ENCODE peak calls at places on chromosome 6, in four cellular contexts. J, O, Q and C are unnamed samples.

GRCh38 chr6:28863607-28864320 is 60.0 kb downstream of the TRIM27 start:
- DNase-seq in J (peak; percentile 80), O (peak; percentile 82), Q (peak; percentile 85), C (peak; percentile 79)

GRCh38 chr6:28743271-28743789 is 180.5 kb downstream of the TRIM27 start:
- DNase-seq in J (no peak), O (no peak), Q (no peak), C (peak; percentile 50)

GRCh38 chr6:46052479-46052878 is 36.8 kb upstream of the CLIC5 start:
- DNase-seq in J (no peak), O (no peak), Q (no peak), C (no peak)

GRCh38 chr6:80210618-80211017 is 104.1 kb downstream of the BCKDHB start:
- DNase-seq in J (peak; percentile 42), O (no peak), Q (peak; percentile 86), C (peak; percentile 54)

GRCh38 chr6:20811112-20811746 is 277.0 kb downstream of the CDKAL1 start:
- DNase-seq in J (peak; percentile 61), O (peak; percentile 99), Q (peak; percentile 98), C (peak; percentile 99)

GRCh38 chr6:95725344-95725743 is 148.0 kb downstream of the MANEA start:
- DNase-seq in J (no peak), O (no peak), Q (no peak), C (no peak)

GRCh38 chr6:19715166-19715558 is 122.0 kb upstream of the ID4 start:
- DNase-seq in J (peak; percentile 36), O (no peak), Q (no peak), C (peak; percentile 65)

GRCh38 chr6:168071620-168072019 is 7.4 kb downstream of the FRMD1 start:
- DNase-seq in J (peak; percentile 78), O (no peak), Q (no peak), C (peak; percentile 79)

GRCh38 chr6:121732641-121733040 is 297.2 kb downstream of the GJA1 start:
- DNase-seq in J (no peak), O (peak; percentile 59), Q (peak; percentile 9), C (no peak)

GRCh38 chr6:145728986-145729385 is 6.3 kb downstream of the EPM2A start:
- DNase-seq in J (no peak), O (no peak), Q (no peak), C (no peak)

GRCh38 chr6:154703094-154703493 is 30.1 kb upstream of the SCAF8 start:
- DNase-seq in J (no peak), O (no peak), Q (no peak), C (peak; percentile 7)

GRCh38 chr6:88722691-88723090 is 240.7 kb downstream of the RNGTT start:
- DNase-seq in J (no peak), O (peak; percentile 70), Q (peak; percentile 53), C (no peak)

GRCh38 chr6:122609881-122610689 is at the start of gene PKIB:
- DNase-seq in J (peak; percentile 82), O (peak; percentile 51), Q (peak; percentile 87), C (peak; percentile 90)

GRCh38 chr6:22062807-22063408 is 233.9 kb downstream of the PRL start:
- DNase-seq in J (no peak), O (no peak), Q (no peak), C (no peak)

GRCh38 chr6:152096863-152097496 is 289.5 kb downstream of the ESR1 start:
- DNase-seq in J (no peak), O (peak; percentile 94), Q (peak; percentile 5), C (no peak)

GRCh38 chr6:112947507-112947906 is 600.4 kb downstream of the RFPL4B start:
- DNase-seq in J (no peak), O (no peak), Q (no peak), C (no peak)

GRCh38 chr6:125066964-125067363 is 86.6 kb upstream of the TPD52L1 start:
- DNase-seq in J (no peak), O (peak; percentile 30), Q (peak; percentile 59), C (peak; percentile 22)

GRCh38 chr6:17289491-17290106 is 8.4 kb downstream of the RBM24 start:
- DNase-seq in J (no peak), O (peak; percentile 60), Q (no peak), C (no peak)

GRCh38 chr6:3032986-3033385 is 33.3 kb downstream of the NQO2 start:
- DNase-seq in J (no peak), O (peak; percentile 61), Q (no peak), C (no peak)

GRCh38 chr6:89140347-89141159 is 5.3 kb upstream of the PM20D2 start:
- DNase-seq in J (no peak), O (peak; percentile 41), Q (peak; percentile 19), C (no peak)

GRCh38 chr6:41315203-41315602 is 20.2 kb upstream of the NCR2 start:
- DNase-seq in J (no peak), O (no peak), Q (no peak), C (no peak)
- H2BK5ac ChIP-seq in J (no peak overlapping the region), O (no peak overlapping the region), Q (no peak overlapping the region), C (no peak overlapping the region)

DNA sequence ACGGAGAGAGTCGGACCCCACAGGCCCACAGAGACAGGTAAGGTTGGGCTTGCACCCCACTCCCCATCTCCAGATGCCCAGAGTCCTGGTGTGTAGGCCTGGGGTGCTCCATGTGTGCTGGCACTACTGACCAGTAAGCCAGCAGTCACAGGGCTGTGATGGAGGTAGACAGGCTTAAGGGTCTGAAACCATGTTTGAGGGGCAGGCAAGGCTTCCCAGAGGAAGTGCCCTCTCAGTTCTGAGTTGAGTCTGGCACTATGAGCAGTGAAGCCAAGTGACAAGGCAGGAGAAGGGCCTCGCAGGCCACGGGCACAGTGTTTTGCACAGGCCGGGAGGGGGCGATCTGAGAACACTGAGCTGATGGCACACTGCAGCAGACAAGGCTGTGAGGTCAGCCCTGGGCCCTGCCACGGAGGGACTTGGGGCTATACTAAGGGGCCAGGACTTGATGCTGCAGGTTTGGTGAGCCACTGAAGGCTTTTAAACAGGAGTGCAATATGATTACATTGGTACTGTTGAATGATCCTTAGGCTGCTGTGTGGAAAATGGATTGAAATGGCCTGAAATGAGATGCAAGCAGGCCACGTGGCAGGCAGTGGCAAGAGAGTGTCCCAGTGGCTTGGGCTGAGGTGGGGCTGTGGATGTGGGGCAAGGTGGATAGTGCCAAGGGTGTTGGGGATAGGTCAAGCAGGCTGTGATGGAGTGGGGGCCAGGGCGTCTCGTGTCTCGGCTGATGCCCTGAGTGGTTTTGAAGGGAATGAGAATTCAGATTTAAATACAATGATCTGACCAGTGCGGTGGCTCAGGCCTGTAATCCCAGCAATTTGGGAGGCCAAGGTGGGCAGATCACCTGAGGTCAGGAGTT is 20.3 kb downstream of the TTBK1 start:
- DNase-seq in J (peak; percentile 88), O (peak; percentile 62), Q (peak; percentile 71), C (peak; percentile 86)
- H2BK5ac ChIP-seq in J (no peak overlapping the region), O (no peak overlapping the region), Q (no peak overlapping the region), C (no peak overlapping the region)

GRCh38 chr6:307874-308273 is 15.6 kb downstream of the DUSP22 start:
- DNase-seq in J (no peak), O (no peak), Q (no peak), C (no peak)
- H2BK5ac ChIP-seq in J (no peak overlapping the region), O (no peak overlapping the region), Q (no peak overlapping the region), C (no peak overlapping the region)

DNA sequence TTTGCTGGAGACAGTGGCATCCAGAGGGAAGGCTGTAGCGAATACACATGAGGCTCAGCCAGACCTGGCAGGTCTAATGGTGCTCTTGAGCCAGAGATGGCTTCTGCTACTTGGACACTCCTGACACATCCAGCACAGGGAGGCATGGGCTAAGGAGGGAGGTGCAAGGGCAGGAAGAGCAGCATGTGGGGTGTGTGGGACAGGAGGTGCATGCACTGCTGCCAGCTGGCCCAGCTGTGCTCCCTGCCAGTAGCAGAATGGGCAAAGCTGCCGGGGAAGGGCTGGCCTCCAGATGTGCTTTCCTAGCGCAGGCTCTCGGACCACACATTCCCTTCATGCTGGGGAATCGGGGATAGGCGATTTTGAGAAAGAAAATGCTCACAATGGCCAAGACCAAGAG is 309.2 kb downstream of the CDC5L start:
- DNase-seq in J (no peak), O (no peak), Q (no peak), C (peak; percentile 21)
- H2BK5ac ChIP-seq in J (no peak overlapping the region), O (no peak overlapping the region), Q (no peak overlapping the region), C (no peak overlapping the region)

GRCh38 chr6:81735756-81736380 is 16.6 kb downstream of the TENT5A start:
- DNase-seq in J (no peak), O (peak; percentile 38), Q (no peak), C (no peak)

GRCh38 chr6:81736428-81736827 is 16.1 kb downstream of the TENT5A start:
- DNase-seq in J (no peak), O (no peak), Q (no peak), C (no peak)

GRCh38 chr6:81743649-81744048 is 8.8 kb downstream of the TENT5A start:
- DNase-seq in J (no peak), O (no peak), Q (no peak), C (no peak)

GRCh38 chr6:81741689-81742088 is 10.8 kb downstream of the TENT5A start:
- DNase-seq in J (no peak), O (no peak), Q (no peak), C (no peak)

DNA sequence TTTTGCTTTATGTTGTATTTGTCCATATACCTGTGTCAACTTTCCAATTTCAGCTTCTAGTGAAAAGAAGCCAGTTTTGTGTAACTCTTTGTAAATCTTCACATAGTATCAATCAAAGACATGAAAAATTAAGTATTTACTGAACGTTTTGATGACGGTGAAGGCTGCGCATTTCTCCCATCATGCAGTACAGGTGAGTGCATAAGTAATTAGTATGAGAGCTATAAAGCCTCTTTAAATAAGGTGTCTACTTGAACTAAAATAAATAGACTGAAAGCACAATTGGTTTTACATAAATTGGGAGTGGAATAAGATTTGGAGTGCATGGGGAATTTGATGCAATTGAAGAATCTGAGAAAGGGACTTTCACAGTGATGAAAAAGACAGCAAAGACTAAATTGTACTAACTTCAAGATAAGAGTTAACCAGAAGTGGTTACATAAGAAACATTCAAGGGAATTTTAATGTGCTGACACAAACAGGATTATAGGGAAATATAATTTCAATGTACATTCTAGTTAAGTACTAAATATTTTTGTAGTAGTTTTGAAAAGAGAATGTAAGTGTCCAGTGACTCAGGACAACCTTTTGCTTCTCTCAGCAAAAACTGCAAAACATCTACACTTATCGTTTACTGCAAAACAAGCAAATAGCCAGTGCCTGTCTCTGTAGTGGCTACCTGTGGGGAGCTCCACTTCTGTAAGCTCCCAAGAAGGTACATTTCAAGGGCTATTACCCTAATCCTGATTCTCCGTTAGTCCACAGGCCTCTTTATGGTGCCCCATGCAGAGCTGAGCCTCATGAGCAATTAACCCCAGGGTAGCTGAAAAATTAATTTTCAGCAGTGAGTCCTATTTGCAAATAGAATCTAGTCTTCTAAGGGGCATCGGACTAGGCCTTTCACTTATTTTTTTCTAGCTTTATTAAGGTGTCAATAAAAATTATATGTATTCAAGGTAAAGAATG is 13.0 kb downstream of the TENT5A start:
- DNase-seq in J (no peak), O (no peak), Q (no peak), C (no peak)
- H2BK5ac ChIP-seq in J (no peak overlapping the region), O (no peak overlapping the region), Q (no peak overlapping the region), C (no peak overlapping the region)

GRCh38 chr6:13362432-13362831 is 34.1 kb upstream of the TBC1D7 start:
- DNase-seq in J (no peak), O (peak; percentile 92), Q (peak; percentile 3), C (no peak)

GRCh38 chr6:13367396-13367795 is 39.1 kb upstream of the TBC1D7 start:
- DNase-seq in J (no peak), O (no peak), Q (no peak), C (no peak)

GRCh38 chr6:13368079-13368478 is 39.7 kb upstream of the TBC1D7 start:
- DNase-seq in J (no peak), O (no peak), Q (no peak), C (no peak)

GRCh38 chr6:13364842-13365241 is 36.5 kb upstream of the TBC1D7 start:
- DNase-seq in J (no peak), O (no peak), Q (no peak), C (no peak)

GRCh38 chr6:13365320-13365719 is 37.0 kb upstream of the TBC1D7 start:
- DNase-seq in J (no peak), O (no peak), Q (no peak), C (no peak)
- H2BK5ac ChIP-seq in J (no peak overlapping the region), O (no peak overlapping the region), Q (no peak overlapping the region), C (no peak overlapping the region)

GRCh38 chr6:81939774-81940165 is 187.3 kb upstream of the TENT5A start:
- DNase-seq in J (no peak), O (peak; percentile 21), Q (no peak), C (peak; percentile 22)
- H2BK5ac ChIP-seq in J (no peak overlapping the region), O (peak overlapping the region; percentile 94), Q (no peak overlapping the region), C (no peak overlapping the region)